ENCODE peak calls at places on chromosome 19, in four cellular contexts. L is keratinocyte, Y is upper lobe of left lung, J is small intestine. K is an unnamed sample.

GRCh38 chr19:18500820-18501219 is 21.1 kb downstream of the ELL start:
- DNase-seq in Y (no peak), J (no peak), L (no peak), K (no peak)

GRCh38 chr19:13098291-13099072 is 4.2 kb downstream of the LYL1 start:
- DNase-seq in J (peak), L (no peak), Y (peak), K (no peak)

GRCh38 chr19:44050740-44051653 is 839 bp upstream of the ZNF223 start:
- DNase-seq in J (peak), Y (peak), L (no peak), K (peak)

GRCh38 chr19:6217752-6218403 is 61.9 kb downstream of the MLLT1 start:
- DNase-seq in Y (no peak), L (no peak), J (no peak), K (no peak)

GRCh38 chr19:14678199-14678598 is 3.6 kb upstream of the ADGRE3 start:
- DNase-seq in L (no peak), Y (no peak), J (no peak), K (no peak)

GRCh38 chr19:32830231-32831014 is 39.1 kb downstream of the SLC7A9 start:
- DNase-seq in Y (no peak), J (no peak), L (no peak), K (no peak)

GRCh38 chr19:16834747-16835146 is 5.5 kb downstream of the SIN3B start:
- DNase-seq in L (no peak), J (no peak), Y (no peak), K (no peak)

GRCh38 chr19:1181606-1182005 is 7.5 kb upstream of the SBNO2 start:
- DNase-seq in L (no peak), J (peak), Y (peak), K (no peak)

GRCh38 chr19:4014541-4015491 is 7.3 kb downstream of the PIAS4 start:
- DNase-seq in Y (peak), L (no peak), J (no peak), K (no peak)

GRCh38 chr19:6273701-6274601 is 5.8 kb downstream of the MLLT1 start:
- DNase-seq in J (no peak), L (no peak), Y (peak), K (peak)

GRCh38 chr19:23956051-23956450 is 41.4 kb downstream of the ZNF726 start:
- DNase-seq in J (no peak), Y (no peak), L (no peak), K (no peak)

GRCh38 chr19:14165986-14166385 is 29.6 kb upstream of the ASF1B start:
- DNase-seq in L (no peak), Y (no peak), J (no peak), K (no peak)

GRCh38 chr19:42276284-42276683 is 7.2 kb downstream of the CIC start:
- DNase-seq in L (no peak), J (no peak), Y (no peak), K (no peak)

GRCh38 chr19:1474765-1475351 is 4.2 kb downstream of the C19orf25 start:
- DNase-seq in Y (no peak), L (no peak), J (no peak), K (no peak)

GRCh38 chr19:54436031-54436523 is 12.9 kb upstream of the LENG8 start:
- DNase-seq in J (no peak), L (no peak), Y (no peak), K (no peak)

GRCh38 chr19:4088975-4089374 is 22.3 kb upstream of the ZBTB7A start:
- DNase-seq in Y (no peak), J (peak), L (no peak), K (no peak)

GRCh38 chr19:45505151-45505995 is 1.9 kb upstream of the VASP start:
- DNase-seq in Y (no peak), L (no peak), J (no peak), K (no peak)

GRCh38 chr19:55473201-55473600 is 3.2 kb upstream of the ZNF628 start:
- DNase-seq in J (no peak), L (no peak), Y (no peak), K (no peak)

GRCh38 chr19:39829702-39830275 is 4.2 kb downstream of the DYRK1B start:
- DNase-seq in Y (no peak), L (no peak), J (no peak), K (no peak)

GRCh38 chr19:55605637-55606470 is at the start of gene ZNF865:
- DNase-seq in J (peak), L (no peak), Y (peak), K (peak)

GRCh38 chr19:44800461-44800860 is 8.4 kb upstream of the BCAM start:
- DNase-seq in Y (peak), J (peak), L (no peak), K (no peak)

GRCh38 chr19:3184847-3185481 is 766 bp upstream of the NCLN start:
- DNase-seq in J (no peak), L (no peak), Y (peak), K (no peak)

GRCh38 chr19:40421468-40421778 is 4.4 kb downstream of the SERTAD1 start:
- DNase-seq in Y (no peak), J (peak), L (no peak), K (no peak)

GRCh38 chr19:46386996-46387712 is 26.2 kb downstream of the CCDC8 start:
- DNase-seq in L (no peak), Y (no peak), J (no peak), K (no peak)

GRCh38 chr19:45670670-45671453 is 2.8 kb downstream of the GIPR start:
- DNase-seq in Y (peak), L (peak), J (peak), K (no peak)

GRCh38 chr19:11096210-11096841 is 7.1 kb downstream of the LDLR start:
- DNase-seq in J (peak), Y (peak), L (no peak), K (no peak)

GRCh38 chr19:15532779-15533521 is 24.6 kb downstream of the CYP4F22 start:
- DNase-seq in Y (no peak), L (no peak), J (no peak), K (no peak)

GRCh38 chr19:11659612-11660011 is 62.3 kb downstream of the ZNF627 start:
- DNase-seq in Y (no peak), J (no peak), L (no peak), K (no peak)

GRCh38 chr19:48756686-48757085 is 1.4 kb downstream of the FGF21 start:
- DNase-seq in Y (no peak), L (no peak), J (no peak), K (no peak)
- H3K27ac ChIP-seq in Y (no peak), L (no peak), J (no peak), K (no peak)

GRCh38 chr19:9709305-9709704 is 34.4 kb upstream of the ZNF562 start:
- DNase-seq in Y (no peak), L (no peak), J (no peak), K (no peak)

GRCh38 chr19:9705836-9706235 is 30.9 kb upstream of the ZNF562 start:
- DNase-seq in J (no peak), L (no peak), Y (no peak), K (no peak)

DNA sequence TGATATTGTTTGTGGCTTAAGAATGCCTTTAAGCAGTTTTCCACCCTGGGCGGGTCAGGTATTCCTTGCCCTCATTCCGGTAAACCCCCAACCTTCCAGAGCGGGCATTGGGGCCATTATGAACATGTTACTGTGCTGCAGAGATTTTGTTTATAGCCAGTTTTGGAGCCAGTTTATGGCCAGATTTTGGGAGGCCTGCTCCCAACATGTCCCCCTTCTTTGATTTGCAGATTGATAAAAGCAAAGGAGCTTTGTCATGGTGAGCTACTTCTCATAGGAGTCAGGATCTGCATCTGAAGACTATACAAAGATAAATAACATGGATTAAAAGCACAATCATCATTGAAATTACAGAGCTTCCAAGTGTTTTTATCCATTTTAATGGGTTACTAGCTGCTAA is 36.9 kb upstream of the ZNF562 start:
- DNase-seq in L (no peak), Y (no peak), J (no peak), K (no peak)
- H3K27ac ChIP-seq in L (no peak), Y (no peak), J (no peak), K (no peak)

DNA sequence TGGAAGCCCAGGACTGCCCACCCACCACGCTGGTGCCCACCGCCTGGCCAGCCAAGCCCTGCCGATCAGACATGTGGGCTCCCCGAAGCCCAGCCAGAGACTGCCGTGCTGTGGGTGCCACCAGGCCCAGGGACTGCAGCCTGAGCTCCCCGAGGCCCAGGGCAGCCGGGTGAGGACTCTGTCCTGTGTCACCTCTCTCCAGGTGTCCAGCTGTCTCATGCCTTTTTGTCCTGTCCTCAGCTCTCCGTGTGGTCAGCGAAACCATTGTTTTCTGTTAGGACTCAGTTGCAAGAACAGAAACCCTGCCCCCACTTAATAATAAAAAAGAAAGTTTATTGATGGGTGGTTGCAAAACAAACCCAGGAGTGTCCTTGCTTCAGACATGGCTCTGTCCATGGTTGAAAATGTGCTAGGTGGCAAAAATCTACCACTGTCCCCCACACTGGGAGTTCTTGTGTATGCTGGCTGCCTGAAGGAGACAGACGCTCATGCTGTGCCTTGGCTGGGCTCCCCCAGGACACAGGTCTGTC is 9.9 kb downstream of the PLEKHF1 start:
- DNase-seq in L (no peak), J (no peak), Y (no peak), K (no peak)
- H3K27ac ChIP-seq in L (no peak), J (peak), Y (no peak), K (no peak)

GRCh38 chr19:53010494-53010893 is 3.2 kb upstream of the ERVV-1 start:
- DNase-seq in J (no peak), Y (no peak), L (no peak), K (no peak)

GRCh38 chr19:53008061-53008778 is 5.5 kb upstream of the ERVV-1 start:
- DNase-seq in Y (no peak), J (no peak), L (no peak), K (no peak)

GRCh38 chr19:53004242-53004641 is 9.5 kb upstream of the ERVV-1 start:
- DNase-seq in Y (no peak), L (no peak), J (no peak), K (no peak)

GRCh38 chr19:53012006-53012405 is 1.7 kb upstream of the ERVV-1 start:
- DNase-seq in L (no peak), Y (no peak), J (no peak), K (no peak)

GRCh38 chr19:53007200-53008054 is 6.3 kb upstream of the ERVV-1 start:
- DNase-seq in J (no peak), L (no peak), Y (no peak), K (no peak)
- H3K27ac ChIP-seq in J (no peak), L (no peak), Y (no peak), K (peak)

GRCh38 chr19:30219682-30220081 is 152.5 kb upstream of the ZNF536 start:
- DNase-seq in Y (no peak), J (no peak), L (no peak), K (no peak)
- H3K27ac ChIP-seq in Y (no peak), J (no peak), L (no peak), K (no peak)

GRCh38 chr19:47646924-47647323 is 38.0 kb downstream of the BICRA start:
- DNase-seq in Y (no peak), L (no peak), J (no peak), K (no peak)

GRCh38 chr19:47650695-47651094 is 41.8 kb downstream of the BICRA start:
- DNase-seq in Y (no peak), J (no peak), L (no peak), K (no peak)

GRCh38 chr19:47651132-47651531 is 42.2 kb downstream of the BICRA start:
- DNase-seq in J (no peak), L (no peak), Y (no peak), K (no peak)

GRCh38 chr19:47651691-47652090 is 42.8 kb downstream of the BICRA start:
- DNase-seq in J (no peak), Y (no peak), L (no peak), K (no peak)

GRCh38 chr19:47649588-47649987 is 40.7 kb downstream of the BICRA start:
- DNase-seq in L (no peak), J (no peak), Y (no peak), K (no peak)
- H3K27ac ChIP-seq in L (no peak), J (peak), Y (no peak), K (no peak)

GRCh38 chr19:51063664-51064063 is 1.2 kb downstream of the KLK13 start:
- DNase-seq in L (no peak), J (no peak), Y (no peak), K (no peak)
- H3K27ac ChIP-seq in L (no peak), J (no peak), Y (no peak), K (no peak)

K was measured in epithelial cell of prostate.